ENCODE peak calls at places on chromosomes 6 and 20, in eight cellular contexts. A, Y, K, G, E, U, P and I are unnamed samples. For H3K36me3, the result is how much of the 10 kb centered on the place peaks cover.

GRCh38 chr6:69861986-69862385 is 4.4 kb upstream of the COL19A1 start:
- DNase-seq in A (no peak), Y (no peak), K (no peak), G (no peak), E (no peak), U (peak), P (no peak), I (no peak)

GRCh38 chr6:41352907-41353306 is 17.5 kb downstream of the NCR2 start:
- DNase-seq in A (no peak), Y (no peak), K (no peak), G (no peak), E (no peak), U (no peak), P (no peak), I (no peak)

GRCh38 chr6:165987483-165988305 is 180.0 kb downstream of the TBXT start:
- DNase-seq in A (peak), Y (peak), K (peak), G (peak), E (peak), U (peak), P (peak), I (no peak)

GRCh38 chr6:132962936-132963579 is 148.7 kb downstream of the RPS12 start:
- DNase-seq in A (peak), Y (peak), K (peak), G (peak), E (peak), U (peak), P (no peak), I (no peak)

GRCh38 chr20:39066464-39066863 is 104.3 kb downstream of the DHX35 start:
- DNase-seq in A (no peak), Y (no peak), K (no peak), G (no peak), E (no peak), U (peak), P (no peak), I (no peak)

GRCh38 chr6:41411961-41412360 is 76.6 kb downstream of the NCR2 start:
- DNase-seq in A (no peak), Y (no peak), K (no peak), G (no peak), E (no peak), U (no peak), P (no peak), I (no peak)

GRCh38 chr6:141110486-141110885 is 1022.2 kb upstream of the GJE1 start:
- DNase-seq in A (no peak), Y (peak), K (no peak), G (peak), E (no peak), U (no peak), P (peak), I (no peak)

GRCh38 chr6:137866914-137867684 is at the start of gene TNFAIP3:
- DNase-seq in A (peak), Y (peak), K (peak), G (peak), E (peak), U (peak), P (peak), I (peak)

GRCh38 chr6:159646731-159647130 is 46.3 kb downstream of the SOD2 start:
- DNase-seq in A (no peak), Y (no peak), K (peak), G (peak), E (no peak), U (no peak), P (no peak), I (peak)

DNA sequence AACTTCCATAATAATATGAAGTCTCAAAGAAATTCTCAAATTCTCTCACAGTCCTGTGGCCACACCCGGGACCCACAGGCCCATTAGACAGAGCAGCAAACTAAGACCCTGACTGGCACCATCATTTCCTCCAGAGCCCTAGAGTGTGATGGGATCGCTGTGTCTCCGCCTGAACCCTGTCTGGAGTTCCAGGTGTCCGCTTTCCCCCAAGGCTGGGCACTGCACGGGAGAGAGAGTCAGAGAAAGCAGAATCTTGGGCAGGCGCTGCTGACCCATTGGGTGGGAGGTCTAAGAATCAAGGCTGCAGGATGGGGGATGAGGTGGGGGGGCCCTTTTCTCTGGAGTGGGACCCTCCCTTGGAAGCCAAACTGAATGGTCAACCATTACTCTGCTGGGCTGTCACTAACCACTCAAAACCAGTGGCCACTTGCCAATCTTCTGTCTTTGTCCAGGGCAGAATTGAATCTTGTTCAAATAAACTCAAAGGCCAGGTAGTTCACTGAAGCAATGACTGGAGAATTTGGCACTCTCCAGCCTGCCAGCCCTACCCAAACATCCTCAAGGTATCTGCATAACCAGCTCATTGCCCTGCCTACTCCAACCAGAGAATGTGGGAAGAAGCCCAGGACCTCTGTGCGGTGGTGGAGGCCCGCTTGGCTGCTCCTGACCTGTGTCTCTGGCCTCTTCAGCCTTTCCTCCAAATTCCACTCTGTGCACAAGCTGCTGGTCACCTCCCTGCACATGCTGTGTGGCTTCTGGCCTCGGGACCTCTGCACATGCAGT is 141.0 kb downstream of the CEBPB start:
- DNase-seq in A (no peak), Y (no peak), K (no peak), G (no peak), E (no peak), U (no peak), P (no peak), I (no peak)
- TF ChIP-seq CTCF in A (no peak), Y (no peak), K (no peak), G (no peak), E (no peak), U (no peak), P (no peak), I (no peak)

DNA sequence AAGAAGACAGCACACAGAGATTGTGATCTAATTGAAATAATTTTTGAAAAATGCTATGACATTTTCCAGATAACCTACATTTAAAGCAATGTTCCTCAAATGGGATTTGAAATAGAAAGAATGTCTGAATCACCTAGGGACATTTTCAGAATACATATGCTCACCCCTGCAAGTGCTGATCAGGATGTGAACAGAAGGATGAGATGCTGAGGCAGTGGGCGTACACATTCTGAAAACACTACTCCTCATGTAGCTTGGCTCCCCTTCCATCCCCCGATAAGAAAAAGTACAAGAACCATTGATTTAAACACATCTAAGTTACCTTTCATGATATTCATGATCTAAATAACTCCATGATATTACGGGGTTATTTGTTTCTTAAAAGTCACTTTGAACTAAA is 29.9 kb upstream of the HINT3 start:
- DNase-seq in A (no peak), Y (no peak), K (no peak), G (peak), E (no peak), U (no peak), P (no peak), I (no peak)
- H3K36me3 ChIP-seq in A (under half), Y (half or more), K (under half), G (under half), E (under half), U (under half), P (under half), I (under half)

DNA sequence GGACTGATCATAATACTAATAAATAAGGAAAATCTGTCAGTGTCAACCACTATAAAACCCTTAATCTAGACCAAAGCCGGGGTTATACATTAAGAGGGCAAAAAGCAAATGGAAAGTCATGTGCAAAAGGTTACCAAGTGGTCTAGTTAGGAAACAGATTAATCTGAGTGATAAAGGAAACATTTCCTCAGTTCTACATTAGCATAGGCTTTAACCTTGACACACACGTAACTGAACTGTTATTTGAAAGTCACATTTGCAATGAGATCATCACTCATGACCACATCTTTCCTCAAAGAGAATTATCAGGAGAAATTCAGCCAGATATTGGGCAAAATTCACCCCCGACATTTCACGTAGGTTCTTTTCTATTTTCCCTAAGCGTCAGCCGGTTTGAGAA is 76.6 kb upstream of the DST start:
- DNase-seq in A (no peak), Y (no peak), K (no peak), G (no peak), E (no peak), U (no peak), P (no peak), I (no peak)
- H3K4me3 ChIP-seq in A (no peak), Y (no peak), K (no peak), G (no peak), E (no peak), U (no peak), P (no peak), I (no peak)

DNA sequence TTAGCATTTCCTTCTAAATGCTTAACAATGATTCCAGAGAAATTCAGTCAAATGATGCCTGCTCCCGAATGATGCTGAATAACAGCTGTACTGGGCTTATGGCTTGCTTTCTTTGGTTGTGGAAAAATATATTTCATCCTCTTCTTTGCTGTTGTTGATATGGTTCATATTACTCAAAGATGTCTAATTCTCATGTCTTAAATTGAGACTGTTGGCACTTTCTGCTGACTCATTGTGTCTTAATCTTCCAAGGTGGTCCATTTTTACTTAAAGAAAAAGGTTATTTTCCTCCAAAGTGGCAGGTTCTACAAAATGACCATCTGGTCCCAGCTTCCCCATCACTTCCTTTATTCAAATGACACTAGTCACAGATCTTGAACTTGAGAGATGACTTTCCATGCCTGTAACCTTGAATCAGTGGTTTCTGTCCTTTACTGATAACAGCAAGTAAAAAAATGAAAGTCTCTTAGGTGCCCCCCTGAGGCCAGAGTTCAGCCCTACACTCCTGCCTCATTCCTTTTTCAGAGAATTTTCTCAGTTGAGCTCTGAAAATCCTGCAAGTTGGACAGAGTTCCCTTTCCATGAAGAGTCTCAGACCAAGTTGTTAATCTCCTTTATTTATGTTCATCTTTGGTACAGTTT is 6.9 kb downstream of the SNAP25 start:
- DNase-seq in A (no peak), Y (no peak), K (peak), G (no peak), E (peak), U (peak), P (no peak), I (no peak)
- TF ChIP-seq CTCF in A (no peak), Y (no peak), K (peak), G (peak), E (peak), U (peak), P (peak), I (peak)

GRCh38 chr6:167910007-167910406 is 83.3 kb downstream of the AFDN start:
- DNase-seq in A (no peak), Y (no peak), K (no peak), G (no peak), E (no peak), U (no peak), P (no peak), I (no peak)
- H3K36me3 ChIP-seq in A (under half), Y (under half), K (under half), G (under half), E (under half), U (under half), P (under half), I (under half)

GRCh38 chr6:13902922-13903321 is 21.8 kb upstream of the RNF182 start:
- DNase-seq in A (no peak), Y (no peak), K (no peak), G (no peak), E (no peak), U (no peak), P (no peak), I (no peak)
- H3K4me3 ChIP-seq in A (no peak), Y (no peak), K (no peak), G (no peak), E (no peak), U (no peak), P (no peak), I (no peak)

DNA sequence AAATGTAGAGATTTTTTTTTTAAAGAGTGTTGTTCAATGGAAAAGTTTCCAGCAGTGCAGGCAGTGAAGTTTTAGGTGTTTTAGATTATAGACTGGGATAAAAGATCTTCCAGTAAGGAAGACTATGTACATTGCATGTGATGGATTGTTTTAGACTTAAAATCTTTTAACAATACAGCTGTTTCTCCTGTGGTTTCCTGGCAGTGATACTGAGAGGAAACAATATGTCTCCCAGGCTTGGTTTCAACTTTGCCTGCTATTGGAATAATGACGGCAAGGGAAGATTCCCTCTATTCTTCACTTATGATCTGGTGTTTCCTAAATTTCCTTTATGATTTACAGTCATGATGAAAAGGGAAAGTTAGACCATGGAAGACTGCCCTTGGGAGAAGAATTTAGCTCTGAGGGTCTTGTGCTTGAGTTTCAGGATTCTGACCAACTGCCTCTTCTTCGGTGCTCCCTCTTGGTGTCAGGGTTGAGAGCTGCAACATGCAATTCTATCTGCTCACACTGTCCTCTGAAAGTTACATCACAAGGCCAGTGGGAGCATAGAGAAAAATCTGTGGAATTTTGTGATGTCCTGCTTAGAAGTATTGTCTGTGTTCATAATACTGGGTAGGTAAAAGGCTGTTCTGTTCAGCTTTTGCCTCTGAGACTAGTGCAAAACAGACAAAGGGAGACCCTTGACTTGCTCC is 262.8 kb upstream of the MAN1A1 start:
- DNase-seq in A (no peak), Y (no peak), K (no peak), G (peak), E (no peak), U (peak), P (no peak), I (no peak)
- TF ChIP-seq CTCF in A (no peak), Y (no peak), K (no peak), G (no peak), E (no peak), U (no peak), P (no peak), I (no peak)

DNA sequence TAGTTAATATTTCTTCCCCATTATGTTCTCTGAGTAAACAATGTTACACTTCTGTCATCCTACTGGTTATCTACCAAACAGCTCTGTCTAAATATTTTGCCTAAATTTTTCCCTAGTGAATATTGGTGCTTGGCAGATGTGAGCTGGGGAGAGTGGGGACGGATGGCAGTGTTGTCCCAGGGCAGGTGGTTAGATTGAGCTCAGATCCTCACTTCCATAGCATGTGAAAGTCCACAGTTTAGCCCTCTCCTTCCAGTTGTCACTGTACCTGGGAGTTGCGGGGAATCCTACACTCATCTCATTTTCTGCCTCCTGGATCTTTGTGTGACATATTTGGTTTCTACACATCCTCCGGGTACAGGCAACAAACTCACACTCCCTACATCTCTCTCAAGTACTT is 484.9 kb downstream of the EPM2A start:
- DNase-seq in A (no peak), Y (no peak), K (no peak), G (no peak), E (no peak), U (no peak), P (no peak), I (no peak)
- H3K36me3 ChIP-seq in A (under half), Y (under half), K (under half), G (under half), E (under half), U (under half), P (under half), I (under half)